ENCODE peak calls at places on chromosomes 11 and 22, in eight cellular contexts. Q is endothelial cell; C is cardiac fibroblast; A is GM23338; K is activated CD4-positive, CD25-positive, alpha-beta regulatory T cell treated with anti-CD3 and anti-CD28 coated beads, Interleukin-2, amount 50 U/mL, for 72 hours; G is activated CD4-positive, alpha-beta T cell treated with anti-CD3 and anti-CD28 coated beads for 36 hours; I is T-helper 2 cell; O is NCI-H774. F is an unnamed sample.

GRCh38 chr22:47052236-47053012 is 290.0 kb downstream of the TBC1D22A start:
- DNase-seq in Q (no peak), C (no peak), A (no peak), K (no peak), G (no peak), I (no peak), O (no peak), F (no peak)

GRCh38 chr11:100328626-100329340 is 358.3 kb upstream of the ARHGAP42 start:
- DNase-seq in Q (no peak), C (no peak), A (peak; percentile 17), K (no peak), G (no peak), I (no peak), O (no peak), F (no peak)

GRCh38 chr11:47532597-47533213 is 20.2 kb downstream of the CELF1 start:
- DNase-seq in Q (no peak), C (no peak), A (no peak), K (no peak), G (no peak), I (no peak), O (no peak), F (no peak)

GRCh38 chr11:8934735-8935478 is 2.2 kb upstream of the C11orf16 start:
- DNase-seq in Q (no peak), C (peak; percentile 65), A (peak; percentile 38), K (no peak), G (no peak), I (no peak), O (no peak), F (no peak)

GRCh38 chr11:122663764-122664163 is 8.2 kb downstream of the UBASH3B start:
- DNase-seq in Q (no peak), C (no peak), A (no peak), K (no peak), G (no peak), I (no peak), O (no peak), F (no peak)

GRCh38 chr22:38243007-38243775 is 29.6 kb downstream of the TMEM184B start:
- DNase-seq in Q (no peak), C (peak; percentile 55), A (no peak), K (no peak), G (no peak), I (no peak), O (peak; percentile 77), F (no peak)

GRCh38 chr11:75768112-75768908 is at the start of gene DGAT2:
- DNase-seq in Q (peak; percentile 71), C (peak; percentile 62), A (peak; percentile 79), K (peak; percentile 76), G (peak; percentile 82), I (peak; percentile 50), O (peak; percentile 76), F (peak; percentile 64)

GRCh38 chr22:44828193-44828592 is 75.8 kb downstream of the ARHGAP8 start:
- DNase-seq in Q (peak; percentile 67), C (peak; percentile 2), A (peak; percentile 66), K (peak; percentile 36), G (peak; percentile 59), I (no peak), O (no peak), F (no peak)

GRCh38 chr11:31419669-31420068 is 50.0 kb downstream of the DNAJC24 start:
- DNase-seq in Q (no peak), C (no peak), A (no peak), K (no peak), G (no peak), I (no peak), O (no peak), F (no peak)

GRCh38 chr11:37712246-37712645 is 1114.2 kb upstream of the RAG2 start:
- DNase-seq in Q (no peak), C (peak; percentile 28), A (peak; percentile 48), K (no peak), G (no peak), I (no peak), O (no peak), F (no peak)

GRCh38 chr11:43852057-43852636 is 28.5 kb upstream of the ALKBH3 start:
- DNase-seq in Q (peak; percentile 71), C (peak; percentile 87), A (peak; percentile 90), K (peak; percentile 51), G (peak; percentile 76), I (no peak), O (peak; percentile 37), F (no peak)

GRCh38 chr22:35642305-35642741 is 5.9 kb upstream of the APOL6 start:
- DNase-seq in Q (no peak), C (no peak), A (no peak), K (no peak), G (no peak), I (no peak), O (no peak), F (no peak)

GRCh38 chr11:8543278-8543677 is 50.8 kb downstream of the STK33 start:
- DNase-seq in Q (no peak), C (no peak), A (no peak), K (no peak), G (no peak), I (no peak), O (no peak), F (no peak)

GRCh38 chr11:16896716-16897115 is 117.5 kb downstream of the PLEKHA7 start:
- DNase-seq in Q (no peak), C (no peak), A (no peak), K (no peak), G (no peak), I (no peak), O (no peak), F (no peak)

GRCh38 chr11:12723410-12724297 is 49.4 kb downstream of the TEAD1 start:
- DNase-seq in Q (no peak), C (peak; percentile 51), A (peak; percentile 85), K (no peak), G (no peak), I (no peak), O (no peak), F (no peak)

GRCh38 chr22:29195118-29195963 is 10.4 kb upstream of the EMID1 start:
- DNase-seq in Q (no peak), C (no peak), A (no peak), K (no peak), G (no peak), I (no peak), O (no peak), F (no peak)

GRCh38 chr11:7668911-7669310 is 4.4 kb downstream of the CYB5R2 start:
- DNase-seq in Q (no peak), C (peak; percentile 82), A (no peak), K (no peak), G (no peak), I (no peak), O (no peak), F (no peak)

GRCh38 chr11:35947437-35947836 is 3.6 kb downstream of the LDLRAD3 start:
- DNase-seq in Q (no peak), C (no peak), A (no peak), K (no peak), G (no peak), I (no peak), O (no peak), F (no peak)

GRCh38 chr11:44624761-44625221 is 59.3 kb downstream of the CD82 start:
- DNase-seq in Q (no peak), C (no peak), A (no peak), K (peak; percentile 27), G (peak; percentile 4), I (no peak), O (no peak), F (no peak)

GRCh38 chr22:30286813-30287625 is 2.3 kb downstream of the CASTOR1 start:
- DNase-seq in Q (peak; percentile 89), C (peak; percentile 57), A (peak; percentile 85), K (peak; percentile 93), G (peak; percentile 94), I (peak; percentile 81), O (no peak), F (peak; percentile 84)

GRCh38 chr22:40244586-40244985 is 66.9 kb downstream of the TNRC6B start:
- DNase-seq in Q (no peak), C (no peak), A (no peak), K (no peak), G (no peak), I (no peak), O (no peak), F (no peak)

GRCh38 chr22:22143448-22143847 is 101.1 kb upstream of the VPREB1 start:
- DNase-seq in Q (no peak), C (no peak), A (no peak), K (no peak), G (no peak), I (no peak), O (no peak), F (no peak)

F was measured in T-helper 17 cell.